ENCODE peak calls at places on chromosomes 2 and 18, in four cellular contexts. One of them, this sample, is unnamed.

GRCh38 chr2:212005077-212005671 is 533.4 kb downstream of the ERBB4 start:
- DNase-seq in H1: peak
- DNase-seq in neuronal stem cell: peak
- DNase-seq in trophoblast cell: peak
- DNase-seq in this sample: peak

GRCh38 chr2:160561551-160562280 is 68.1 kb upstream of the RBMS1 start:
- DNase-seq in neuronal stem cell: no peak
- DNase-seq in H1: no peak
- DNase-seq in trophoblast cell: peak
- DNase-seq in this sample: no peak

GRCh38 chr18:22683196-22683676 is 249.9 kb upstream of the RBBP8 start:
- DNase-seq in H1: no peak
- DNase-seq in neuronal stem cell: no peak
- DNase-seq in trophoblast cell: no peak
- DNase-seq in this sample: no peak

GRCh38 chr2:15081356-15081755 is 448.8 kb downstream of the LRATD1 start:
- DNase-seq in neuronal stem cell: no peak
- DNase-seq in trophoblast cell: no peak
- DNase-seq in H1: no peak
- DNase-seq in this sample: no peak

GRCh38 chr2:79832540-79833234 is 319.8 kb downstream of the CTNNA2 start:
- DNase-seq in neuronal stem cell: peak
- DNase-seq in trophoblast cell: no peak
- DNase-seq in H1: peak
- DNase-seq in this sample: peak

GRCh38 chr2:150531626-150532419 is 44.4 kb upstream of the RND3 start:
- DNase-seq in neuronal stem cell: no peak
- DNase-seq in H1: no peak
- DNase-seq in trophoblast cell: no peak
- DNase-seq in this sample: no peak

GRCh38 chr2:46252891-46253659 is 44.1 kb upstream of the EPAS1 start:
- DNase-seq in trophoblast cell: no peak
- DNase-seq in neuronal stem cell: no peak
- DNase-seq in H1: no peak
- DNase-seq in this sample: no peak

GRCh38 chr2:105800036-105800755 is 55.5 kb downstream of the NCK2 start:
- DNase-seq in neuronal stem cell: no peak
- DNase-seq in H1: no peak
- DNase-seq in trophoblast cell: no peak
- DNase-seq in this sample: no peak

GRCh38 chr18:13394794-13395193 is 176.2 kb downstream of the LDLRAD4 start:
- DNase-seq in neuronal stem cell: no peak
- DNase-seq in trophoblast cell: no peak
- DNase-seq in H1: no peak
- DNase-seq in this sample: no peak

GRCh38 chr2:65710779-65711295 is 278.4 kb upstream of the SPRED2 start:
- DNase-seq in H1: peak
- DNase-seq in trophoblast cell: no peak
- DNase-seq in neuronal stem cell: no peak
- DNase-seq in this sample: peak

GRCh38 chr2:128638311-128638710 is 319.6 kb upstream of the HS6ST1 start:
- DNase-seq in H1: no peak
- DNase-seq in trophoblast cell: no peak
- DNase-seq in neuronal stem cell: no peak
- DNase-seq in this sample: peak

GRCh38 chr18:69885841-69886531 is 61.7 kb downstream of the CD226 start:
- DNase-seq in H1: no peak
- DNase-seq in neuronal stem cell: no peak
- DNase-seq in trophoblast cell: no peak
- DNase-seq in this sample: no peak

GRCh38 chr18:75227535-75227934 is 16.9 kb downstream of the TSHZ1 start:
- DNase-seq in H1: no peak
- DNase-seq in neuronal stem cell: no peak
- DNase-seq in trophoblast cell: no peak
- DNase-seq in this sample: no peak

GRCh38 chr2:189783451-189783926 is 650 bp downstream of the ORMDL1 start:
- DNase-seq in H1: no peak
- DNase-seq in trophoblast cell: peak
- DNase-seq in neuronal stem cell: no peak
- DNase-seq in this sample: no peak

GRCh38 chr2:241561811-241562210 is 3.3 kb downstream of the BOK start:
- DNase-seq in trophoblast cell: peak
- DNase-seq in H1: no peak
- DNase-seq in neuronal stem cell: no peak
- DNase-seq in this sample: peak

GRCh38 chr2:65349863-65350262 is 82.5 kb downstream of the SPRED2 start:
- DNase-seq in H1: no peak
- DNase-seq in trophoblast cell: no peak
- DNase-seq in neuronal stem cell: no peak
- DNase-seq in this sample: no peak

GRCh38 chr2:69741281-69742169 is at the start of gene ANXA4:
- DNase-seq in neuronal stem cell: peak
- DNase-seq in trophoblast cell: peak
- DNase-seq in H1: peak
- DNase-seq in this sample: peak

GRCh38 chr2:240437861-240438809 is 2.7 kb downstream of the GPC1 start:
- DNase-seq in trophoblast cell: no peak
- DNase-seq in H1: no peak
- DNase-seq in neuronal stem cell: peak
- DNase-seq in this sample: peak

GRCh38 chr2:233556756-233557736 is 9.5 kb downstream of the USP40 start:
- DNase-seq in neuronal stem cell: no peak
- DNase-seq in H1: no peak
- DNase-seq in trophoblast cell: no peak
- DNase-seq in this sample: no peak

GRCh38 chr2:189096769-189097447 is 82.7 kb downstream of the COL5A2 start:
- DNase-seq in H1: no peak
- DNase-seq in neuronal stem cell: no peak
- DNase-seq in trophoblast cell: peak
- DNase-seq in this sample: no peak

GRCh38 chr18:10860937-10861336 is 288.4 kb downstream of the PIEZO2 start:
- DNase-seq in neuronal stem cell: no peak
- DNase-seq in H1: no peak
- DNase-seq in trophoblast cell: no peak
- DNase-seq in this sample: no peak

GRCh38 chr2:114442545-114442944 is at the start of gene DPP10:
- DNase-seq in neuronal stem cell: peak
- DNase-seq in H1: no peak
- DNase-seq in trophoblast cell: no peak
- DNase-seq in this sample: peak

GRCh38 chr2:159612255-159612901 is 4.0 kb downstream of the BAZ2B start:
- DNase-seq in neuronal stem cell: peak
- DNase-seq in trophoblast cell: no peak
- DNase-seq in H1: no peak
- DNase-seq in this sample: no peak

GRCh38 chr2:130776550-130776949 is 21.2 kb downstream of the AMER3 start:
- DNase-seq in H1: no peak
- DNase-seq in trophoblast cell: peak
- DNase-seq in neuronal stem cell: no peak
- DNase-seq in this sample: peak

GRCh38 chr18:66872277-66872676 is 268.4 kb upstream of the CDH19 start:
- DNase-seq in trophoblast cell: no peak
- DNase-seq in neuronal stem cell: no peak
- DNase-seq in H1: no peak
- DNase-seq in this sample: no peak

GRCh38 chr2:55049794-55050132 is 488 bp downstream of the RTN4 start:
- DNase-seq in trophoblast cell: no peak
- DNase-seq in H1: no peak
- DNase-seq in neuronal stem cell: no peak
- DNase-seq in this sample: no peak

GRCh38 chr2:191844706-191845105 is 2.2 kb downstream of the CAVIN2 start:
- DNase-seq in H1: no peak
- DNase-seq in neuronal stem cell: no peak
- DNase-seq in trophoblast cell: no peak
- DNase-seq in this sample: no peak

GRCh38 chr18:8601277-8602032 is 7.8 kb upstream of the RAB12 start:
- DNase-seq in trophoblast cell: no peak
- DNase-seq in H1: no peak
- DNase-seq in neuronal stem cell: no peak
- DNase-seq in this sample: no peak

GRCh38 chr2:73254343-73255006 is 20.4 kb downstream of the CCT7 start:
- DNase-seq in neuronal stem cell: no peak
- DNase-seq in H1: no peak
- DNase-seq in trophoblast cell: peak
- DNase-seq in this sample: no peak

GRCh38 chr2:205352593-205352992 is 329.7 kb upstream of the NRP2 start:
- DNase-seq in trophoblast cell: no peak
- DNase-seq in neuronal stem cell: no peak
- DNase-seq in H1: no peak
- DNase-seq in this sample: no peak

GRCh38 chr2:7377861-7378569 is 460.8 kb downstream of the RNF144A start:
- DNase-seq in trophoblast cell: peak
- DNase-seq in H1: no peak
- DNase-seq in neuronal stem cell: no peak
- DNase-seq in this sample: peak

GRCh38 chr2:142843731-142844130 is 33.7 kb upstream of the KYNU start:
- DNase-seq in neuronal stem cell: peak
- DNase-seq in trophoblast cell: no peak
- DNase-seq in H1: no peak
- DNase-seq in this sample: no peak

GRCh38 chr2:30757737-30758136 is 49.5 kb downstream of the CAPN13 start:
- DNase-seq in H1: no peak
- DNase-seq in trophoblast cell: no peak
- DNase-seq in neuronal stem cell: no peak
- DNase-seq in this sample: no peak

GRCh38 chr2:191679818-191680600 is 2.1 kb downstream of the NABP1 start:
- DNase-seq in H1: no peak
- DNase-seq in trophoblast cell: no peak
- DNase-seq in neuronal stem cell: no peak
- DNase-seq in this sample: no peak

GRCh38 chr18:41121116-41121826 is 833.8 kb upstream of the PIK3C3 start:
- DNase-seq in H1: no peak
- DNase-seq in trophoblast cell: no peak
- DNase-seq in neuronal stem cell: peak
- DNase-seq in this sample: no peak

GRCh38 chr18:457120-457519 is 43.4 kb downstream of the COLEC12 start:
- DNase-seq in neuronal stem cell: no peak
- DNase-seq in trophoblast cell: no peak
- DNase-seq in H1: no peak
- DNase-seq in this sample: no peak

GRCh38 chr2:109174214-109174613 is 45.2 kb downstream of the SH3RF3 start:
- DNase-seq in neuronal stem cell: no peak
- DNase-seq in H1: no peak
- DNase-seq in trophoblast cell: no peak
- DNase-seq in this sample: no peak
- H2BK12ac ChIP-seq in neuronal stem cell: no peak
- H2BK12ac ChIP-seq in H1: no peak
- H2BK12ac ChIP-seq in trophoblast cell: no peak
- H2BK12ac ChIP-seq in this sample: no peak

DNA sequence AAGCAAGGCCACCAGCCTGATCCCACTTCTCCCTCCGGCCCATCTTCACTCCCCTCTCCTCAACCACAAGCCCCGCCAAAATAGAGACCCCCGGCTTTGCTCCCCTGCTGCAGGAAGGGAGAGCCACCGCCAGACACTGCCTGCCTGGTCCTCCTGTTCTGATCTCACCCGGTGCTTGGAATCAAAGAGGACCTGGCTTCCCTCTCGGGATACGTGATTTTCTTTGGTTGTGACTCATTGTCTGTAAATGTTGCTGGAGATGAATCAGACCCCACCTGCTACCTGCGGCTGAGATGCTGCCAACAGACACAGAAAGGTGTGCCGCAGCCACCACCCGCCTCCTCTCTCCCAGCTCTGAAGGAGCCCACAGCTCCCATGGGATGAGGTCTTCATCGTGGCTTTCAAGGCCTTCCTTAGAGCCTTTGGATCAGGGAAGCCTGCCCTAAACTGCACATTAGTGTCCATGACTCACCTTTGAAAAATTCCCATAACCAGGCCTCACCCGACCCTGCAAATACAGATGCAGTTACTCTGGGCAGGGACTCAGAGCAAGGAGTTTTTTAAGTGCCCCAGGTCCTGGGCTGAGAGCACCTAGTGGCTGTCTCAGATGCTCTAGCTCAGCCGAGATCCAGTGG is 79.4 kb upstream of the ZNF532 start:
- DNase-seq in neuronal stem cell: no peak
- DNase-seq in H1: peak
- DNase-seq in trophoblast cell: peak
- DNase-seq in this sample: peak
- H2BK12ac ChIP-seq in neuronal stem cell: peak
- H2BK12ac ChIP-seq in H1: peak
- H2BK12ac ChIP-seq in trophoblast cell: peak
- H2BK12ac ChIP-seq in this sample: no peak

DNA sequence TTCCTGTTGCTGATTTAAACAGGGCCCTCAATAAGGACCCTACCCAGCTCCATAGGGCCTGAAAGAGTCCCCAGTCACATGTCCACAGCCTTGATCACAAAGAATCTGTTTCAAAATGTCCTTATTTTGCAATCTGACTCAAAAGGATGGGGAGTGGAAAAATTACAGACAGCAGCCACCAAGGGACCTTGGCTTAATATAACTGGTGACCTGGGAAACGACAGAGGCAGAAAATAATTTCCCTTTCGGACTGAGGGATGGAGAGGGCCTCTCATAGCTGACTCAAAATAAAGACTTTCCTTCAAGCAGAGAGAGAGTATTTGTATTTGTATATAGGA is 119.6 kb upstream of the STPG4 start:
- DNase-seq in neuronal stem cell: no peak
- DNase-seq in H1: no peak
- DNase-seq in trophoblast cell: no peak
- DNase-seq in this sample: no peak
- H2BK12ac ChIP-seq in neuronal stem cell: no peak
- H2BK12ac ChIP-seq in H1: peak
- H2BK12ac ChIP-seq in trophoblast cell: peak
- H2BK12ac ChIP-seq in this sample: no peak

GRCh38 chr2:101307950-101308431 is 510 bp downstream of the RNF149 start:
- DNase-seq in H1: no peak
- DNase-seq in neuronal stem cell: no peak
- DNase-seq in trophoblast cell: no peak
- DNase-seq in this sample: no peak
- H2BK12ac ChIP-seq in H1: no peak
- H2BK12ac ChIP-seq in neuronal stem cell: no peak
- H2BK12ac ChIP-seq in trophoblast cell: no peak
- H2BK12ac ChIP-seq in this sample: no peak

GRCh38 chr18:3397031-3397750 is 52.8 kb upstream of the TGIF1 start:
- DNase-seq in H1: no peak
- DNase-seq in trophoblast cell: no peak
- DNase-seq in neuronal stem cell: no peak
- DNase-seq in this sample: no peak

GRCh38 chr18:3394648-3395047 is 55.3 kb upstream of the TGIF1 start:
- DNase-seq in neuronal stem cell: no peak
- DNase-seq in trophoblast cell: no peak
- DNase-seq in H1: no peak
- DNase-seq in this sample: no peak

GRCh38 chr18:3392467-3392855 is 57.5 kb upstream of the TGIF1 start:
- DNase-seq in neuronal stem cell: no peak
- DNase-seq in H1: no peak
- DNase-seq in trophoblast cell: no peak
- DNase-seq in this sample: no peak

GRCh38 chr18:3397786-3398185 is 52.2 kb upstream of the TGIF1 start:
- DNase-seq in neuronal stem cell: no peak
- DNase-seq in trophoblast cell: no peak
- DNase-seq in H1: no peak
- DNase-seq in this sample: no peak

GRCh38 chr18:3395466-3395865 is 54.5 kb upstream of the TGIF1 start:
- DNase-seq in neuronal stem cell: no peak
- DNase-seq in H1: no peak
- DNase-seq in trophoblast cell: no peak
- DNase-seq in this sample: no peak
- H2BK12ac ChIP-seq in neuronal stem cell: no peak
- H2BK12ac ChIP-seq in H1: no peak
- H2BK12ac ChIP-seq in trophoblast cell: no peak
- H2BK12ac ChIP-seq in this sample: no peak

GRCh38 chr18:72089432-72089831 is 454.7 kb downstream of the CBLN2 start:
- DNase-seq in H1: no peak
- DNase-seq in neuronal stem cell: no peak
- DNase-seq in trophoblast cell: no peak
- DNase-seq in this sample: no peak
- H2BK12ac ChIP-seq in H1: no peak
- H2BK12ac ChIP-seq in neuronal stem cell: no peak
- H2BK12ac ChIP-seq in trophoblast cell: no peak
- H2BK12ac ChIP-seq in this sample: no peak

This sample was measured in H9.